ENCODE peak calls at places on chromosome 13, in nine cellular contexts. K, S, M, R, L, V, C, D and T are unnamed samples.

GRCh38 chr13:47087841-47088240 is 191.0 kb upstream of the HTR2A start:
- DNase-seq in R (peak), C (no peak), S (peak), V (no peak), M (no peak), L (no peak), K (no peak), D (no peak), T (no peak)

GRCh38 chr13:37369618-37370017 is 228.9 kb downstream of the POSTN start:
- DNase-seq in D (no peak), L (no peak), S (peak), M (no peak), V (no peak), K (no peak), R (no peak), C (no peak), T (no peak)

GRCh38 chr13:23679214-23679613 is 109.0 kb downstream of the TNFRSF19 start:
- DNase-seq in R (peak), D (no peak), K (no peak), M (no peak), C (no peak), S (peak), V (peak), L (no peak), T (no peak)

GRCh38 chr13:54206601-54207000 is 1178.0 kb downstream of the OLFM4 start:
- DNase-seq in M (no peak), V (no peak), D (no peak), C (no peak), K (no peak), L (no peak), R (no peak), S (no peak), T (no peak)

GRCh38 chr13:35475960-35476943 is at the start of gene MAB21L1:
- DNase-seq in S (peak), L (no peak), K (no peak), V (peak), D (no peak), R (peak), M (no peak), C (no peak), T (peak)

GRCh38 chr13:68628994-68629393 is 1398.9 kb upstream of the PCDH9 start:
- DNase-seq in K (no peak), D (no peak), R (no peak), M (no peak), S (no peak), C (no peak), L (no peak), V (no peak), T (no peak)

GRCh38 chr13:29292045-29292444 is 303.4 kb downstream of the SLC7A1 start:
- DNase-seq in M (no peak), V (no peak), C (no peak), K (no peak), R (no peak), D (no peak), S (no peak), L (no peak), T (no peak)

GRCh38 chr13:98910501-98910951 is 67.3 kb downstream of the DOCK9 start:
- DNase-seq in R (no peak), M (no peak), L (no peak), D (no peak), K (peak), V (no peak), C (peak), S (peak), T (no peak)

GRCh38 chr13:23876265-23876664 is 12.9 kb downstream of the MIPEP start:
- DNase-seq in S (peak), V (no peak), K (no peak), D (no peak), L (no peak), M (no peak), R (no peak), C (peak), T (no peak)

GRCh38 chr13:23321534-23322241 is 111.8 kb downstream of the SACS start:
- DNase-seq in V (peak), D (no peak), L (no peak), K (peak), M (peak), R (peak), S (peak), C (no peak), T (no peak)

GRCh38 chr13:99686157-99686572 is 184.9 kb downstream of the TM9SF2 start:
- DNase-seq in D (no peak), R (peak), V (no peak), S (peak), M (no peak), C (peak), L (no peak), K (peak), T (no peak)

GRCh38 chr13:50580684-50581305 is 262.7 kb downstream of the DLEU7 start:
- DNase-seq in K (peak), L (no peak), V (no peak), D (no peak), C (no peak), M (no peak), R (no peak), S (peak), T (no peak)

GRCh38 chr13:59337070-59337469 is 826.7 kb downstream of the DIAPH3 start:
- DNase-seq in L (no peak), S (peak), D (no peak), V (no peak), M (no peak), R (no peak), C (peak), K (peak), T (no peak)

GRCh38 chr13:59587030-59587429 is 576.7 kb downstream of the DIAPH3 start:
- DNase-seq in V (no peak), L (no peak), C (no peak), R (no peak), K (no peak), D (no peak), M (no peak), S (no peak), T (no peak)

GRCh38 chr13:23081901-23082300 is 98.9 kb upstream of the SGCG start:
- DNase-seq in K (no peak), L (no peak), M (no peak), V (no peak), D (no peak), C (no peak), R (no peak), S (no peak), T (no peak)

GRCh38 chr13:77918391-77919261 is at the start of gene EDNRB:
- DNase-seq in R (peak), D (no peak), C (peak), L (peak), V (no peak), M (no peak), S (peak), K (peak), T (no peak)

GRCh38 chr13:102977471-102977870 is 88.7 kb downstream of the SLC10A2 start:
- DNase-seq in V (no peak), R (no peak), M (no peak), L (no peak), S (peak), D (no peak), K (no peak), C (no peak), T (no peak)

GRCh38 chr13:51643882-51644281 is 59.6 kb downstream of the WDFY2 start:
- DNase-seq in K (no peak), C (peak), M (no peak), V (peak), D (no peak), L (no peak), S (peak), R (peak), T (no peak)

GRCh38 chr13:75299206-75299605 is 182.8 kb downstream of the TBC1D4 start:
- DNase-seq in L (no peak), M (no peak), S (no peak), V (no peak), D (no peak), K (no peak), C (no peak), R (no peak), T (no peak)

GRCh38 chr13:85497652-85498051 is 301.6 kb downstream of the SLITRK6 start:
- DNase-seq in R (no peak), M (no peak), D (no peak), K (no peak), L (no peak), C (no peak), S (peak), V (peak), T (no peak)

GRCh38 chr13:40777957-40778235 is 6.9 kb upstream of the MRPS31 start:
- DNase-seq in D (no peak), S (no peak), K (no peak), L (no peak), M (no peak), R (no peak), V (no peak), C (no peak), T (no peak)

GRCh38 chr13:100139822-100140221 is 50.9 kb downstream of the PCCA start:
- DNase-seq in S (no peak), R (no peak), L (no peak), C (no peak), K (no peak), D (no peak), V (no peak), M (no peak), T (no peak)

GRCh38 chr13:51832471-51833152 is 12.4 kb downstream of the TMEM272 start:
- DNase-seq in L (no peak), M (no peak), S (peak), K (peak), V (no peak), C (peak), R (peak), D (peak), T (no peak)

GRCh38 chr13:104920091-104920490 is 1615.4 kb downstream of the EFNB2 start:
- DNase-seq in M (no peak), L (no peak), R (no peak), S (no peak), K (no peak), D (no peak), V (no peak), C (no peak), T (no peak)

GRCh38 chr13:75299913-75300862 is 181.8 kb downstream of the TBC1D4 start:
- DNase-seq in M (no peak), K (no peak), L (no peak), C (no peak), R (peak), D (no peak), V (no peak), S (peak), T (no peak)

GRCh38 chr13:40589285-40590109 is 76.9 kb downstream of the FOXO1 start:
- DNase-seq in S (peak), M (no peak), R (peak), C (peak), V (no peak), D (no peak), K (peak), L (no peak), T (no peak)

GRCh38 chr13:31038834-31039552 is 106.5 kb downstream of the TEX26 start:
- DNase-seq in M (peak), D (peak), K (no peak), V (no peak), L (no peak), C (no peak), R (peak), S (peak), T (no peak)

GRCh38 chr13:38530492-38530891 is 156.4 kb upstream of the FREM2 start:
- DNase-seq in L (no peak), V (no peak), S (peak), M (no peak), D (no peak), K (no peak), R (no peak), C (peak), T (no peak)
- TF ChIP-seq CTCF in L (no peak), V (peak), S (peak), M (no peak), D (peak), K (peak), R (peak), C (peak), T (peak)

DNA sequence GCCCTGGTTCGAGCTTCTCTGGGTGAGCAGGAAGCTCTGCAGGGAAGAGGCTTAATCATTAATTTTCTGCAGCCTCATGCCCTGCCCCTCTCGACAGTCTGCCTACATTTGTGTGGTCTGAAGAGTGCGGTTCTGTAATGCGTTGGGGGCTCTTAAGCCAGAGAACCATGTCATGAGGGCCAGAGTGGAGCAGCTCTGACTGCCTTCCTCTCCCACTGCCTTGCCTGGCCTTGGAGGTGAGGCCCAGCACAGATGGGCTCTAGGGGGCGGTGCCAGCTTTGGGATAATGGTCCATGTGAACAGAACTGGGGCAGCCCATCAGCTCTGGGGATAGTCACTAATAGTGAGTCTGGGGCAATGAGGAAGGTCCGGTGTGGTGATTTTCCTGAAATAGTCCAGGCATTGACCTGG is 5.7 kb downstream of the FGF9 start:
- DNase-seq in L (no peak), K (no peak), R (peak), D (no peak), V (no peak), C (no peak), S (no peak), M (no peak), T (no peak)
- TF ChIP-seq CTCF in L (no peak), K (peak), R (no peak), D (no peak), V (no peak), C (peak), S (no peak), M (no peak), T (peak)

GRCh38 chr13:93004919-93005318 is 221.7 kb upstream of the GPC6 start:
- DNase-seq in C (peak), V (no peak), M (no peak), D (no peak), R (no peak), K (no peak), S (peak), L (no peak), T (no peak)
- TF ChIP-seq CTCF in C (peak), V (no peak), M (no peak), D (peak), R (peak), K (no peak), S (peak), L (no peak), T (peak)

GRCh38 chr13:73943965-73944233 is 190.3 kb downstream of the KLF12 start:
- DNase-seq in C (no peak), L (no peak), D (no peak), V (no peak), K (no peak), M (no peak), S (no peak), R (no peak), T (no peak)

GRCh38 chr13:73948848-73949529 is 185.2 kb downstream of the KLF12 start:
- DNase-seq in R (no peak), D (no peak), C (no peak), M (no peak), S (no peak), L (no peak), K (no peak), V (no peak), T (no peak)

GRCh38 chr13:73945871-73946270 is 188.3 kb downstream of the KLF12 start:
- DNase-seq in L (no peak), R (no peak), K (peak), V (no peak), M (no peak), D (no peak), S (no peak), C (peak), T (no peak)

GRCh38 chr13:73943137-73943964 is 190.9 kb downstream of the KLF12 start:
- DNase-seq in L (no peak), D (no peak), M (no peak), C (no peak), R (peak), K (no peak), S (no peak), V (no peak), T (no peak)

DNA sequence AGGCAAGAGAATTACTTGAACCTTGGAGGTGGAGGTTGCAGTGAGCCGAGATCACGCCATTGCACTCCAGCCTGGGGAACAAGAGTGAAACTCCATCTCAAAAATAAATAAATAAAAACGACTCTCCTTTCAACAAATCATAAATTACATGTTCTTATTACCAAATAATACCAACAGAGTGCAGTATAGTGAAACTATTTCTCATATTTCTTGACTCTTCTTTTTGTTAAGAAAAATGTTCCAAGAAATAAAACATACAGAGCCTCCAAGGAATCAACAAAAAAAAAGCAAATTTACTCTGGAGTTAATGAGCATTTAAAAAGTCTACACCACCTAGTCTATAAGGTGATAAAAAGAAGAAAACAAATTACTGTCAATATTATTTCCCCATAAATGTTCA is 188.8 kb downstream of the KLF12 start:
- DNase-seq in L (no peak), M (no peak), C (peak), D (no peak), S (peak), R (no peak), V (no peak), K (no peak), T (no peak)
- TF ChIP-seq CTCF in L (no peak), M (no peak), C (no peak), D (peak), S (no peak), R (peak), V (no peak), K (peak), T (no peak)

GRCh38 chr13:49271264-49271663 is 23.5 kb downstream of the CDADC1 start:
- DNase-seq in K (no peak), R (no peak), C (no peak), D (no peak), L (no peak), V (no peak), S (no peak), M (no peak), T (no peak)
- TF ChIP-seq CTCF in K (no peak), R (no peak), C (no peak), D (no peak), L (no peak), V (no peak), S (no peak), M (no peak), T (no peak)

GRCh38 chr13:94988654-94989053 is 276.3 kb upstream of the SOX21 start:
- DNase-seq in S (peak), C (peak), M (no peak), D (no peak), L (no peak), R (no peak), K (no peak), V (no peak), T (no peak)
- TF ChIP-seq CTCF in S (peak), C (peak), M (no peak), D (no peak), L (no peak), R (peak), K (no peak), V (no peak), T (no peak)

GRCh38 chr13:96796234-96796633 is 198.0 kb downstream of the OXGR1 start:
- DNase-seq in D (no peak), M (no peak), K (no peak), R (no peak), L (no peak), V (no peak), C (no peak), S (no peak), T (no peak)
- TF ChIP-seq CTCF in D (no peak), M (no peak), K (peak), R (no peak), L (no peak), V (no peak), C (peak), S (no peak), T (no peak)

DNA sequence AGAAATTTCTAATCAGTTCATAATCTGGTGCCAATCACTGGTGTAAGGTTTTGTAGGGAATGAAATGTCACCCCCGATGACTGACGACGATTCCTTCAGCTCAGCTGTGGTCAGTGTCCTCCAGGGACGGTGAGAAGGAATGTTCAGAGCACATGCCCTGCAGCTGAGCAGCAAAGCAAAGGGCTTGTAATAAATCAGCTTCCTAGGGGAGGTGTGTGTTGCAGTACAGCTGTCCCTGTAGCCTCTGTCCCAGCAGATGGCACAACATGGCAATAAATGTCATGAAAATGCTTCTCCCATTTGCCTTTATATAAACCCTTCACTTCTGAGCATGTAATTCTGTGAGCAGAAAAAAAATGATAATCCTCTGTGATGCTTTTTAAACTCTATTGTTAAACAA is 102.4 kb downstream of the FAM216B start:
- DNase-seq in S (peak), M (no peak), R (no peak), L (no peak), K (no peak), C (no peak), V (peak), D (no peak), T (no peak)
- TF ChIP-seq CTCF in S (no peak), M (no peak), R (peak), L (no peak), K (peak), C (no peak), V (peak), D (peak), T (peak)